ENCODE peak calls at places on chromosomes 13 and 19, in nine cellular contexts. D is upper lobe of right lung; R is neural crest cell; P is activated CD8-positive, alpha-beta memory T cell treated with anti-CD3 and anti-CD28 coated beads for 1 hour; N is cardiac muscle cell; Y is ELF-1; I is fibroblast of lung; Q is NCI-H1092; F is EL. B is an unnamed sample.
A peak's percentile ranks its signal among the peaks of the same experiment; 100 is the strongest.

GRCh38 chr13:51728972-51729371 is 75.0 kb downstream of the DHRS12 start:
- DNase-seq in D (no peak), R (no peak), P (no peak), N (peak; percentile 91), Y (no peak), I (peak; percentile 82), Q (no peak), F (peak; percentile 83), B (peak; percentile 81)

GRCh38 chr19:14775855-14776254 is 2.5 kb downstream of the ADGRE2 start:
- DNase-seq in D (peak; percentile 74), R (no peak), P (no peak), N (no peak), Y (peak; percentile 5), I (no peak), Q (no peak), F (no peak), B (no peak)

GRCh38 chr19:29155683-29156082 is 57.3 kb downstream of the UQCRFS1 start:
- DNase-seq in D (no peak), R (no peak), P (no peak), N (no peak), Y (no peak), I (no peak), Q (no peak), F (no peak), B (no peak)

GRCh38 chr13:82092312-82092711 is 1751.4 kb upstream of the SPRY2 start:
- DNase-seq in D (no peak), R (no peak), P (no peak), N (no peak), Y (no peak), I (no peak), Q (no peak), F (no peak), B (no peak)

GRCh38 chr13:64041296-64041695 is 2625.6 kb upstream of the PCDH20 start:
- DNase-seq in D (no peak), R (no peak), P (no peak), N (peak; percentile 1), Y (no peak), I (peak; percentile 52), Q (no peak), F (no peak), B (no peak)

GRCh38 chr13:105773887-105774538 is 761.4 kb downstream of the EFNB2 start:
- DNase-seq in D (no peak), R (no peak), P (no peak), N (peak; percentile 41), Y (peak; percentile 23), I (peak; percentile 30), Q (no peak), F (peak; percentile 39), B (no peak)

GRCh38 chr19:7699422-7700127 is 2.4 kb downstream of the FCER2 start:
- DNase-seq in D (no peak), R (no peak), P (no peak), N (no peak), Y (no peak), I (no peak), Q (no peak), F (no peak), B (peak; percentile 20)

GRCh38 chr19:46697142-46697960 is 19.6 kb downstream of the PRKD2 start:
- DNase-seq in D (peak; percentile 97), R (peak; percentile 84), P (no peak), N (peak; percentile 82), Y (peak; percentile 98), I (peak; percentile 71), Q (no peak), F (peak; percentile 18), B (peak; percentile 51)

GRCh38 chr19:31266731-31267130 is 82.5 kb downstream of the TSHZ3 start:
- DNase-seq in D (no peak), R (no peak), P (no peak), N (no peak), Y (no peak), I (no peak), Q (no peak), F (no peak), B (no peak)

GRCh38 chr19:16153582-16154336 is 10.3 kb downstream of the HSH2D start:
- DNase-seq in D (no peak), R (no peak), P (no peak), N (no peak), Y (peak; percentile 47), I (no peak), Q (no peak), F (no peak), B (no peak)

GRCh38 chr13:73303858-73304257 is 245.1 kb downstream of the KLF5 start:
- DNase-seq in D (no peak), R (no peak), P (no peak), N (no peak), Y (no peak), I (no peak), Q (no peak), F (peak; percentile 40), B (no peak)

GRCh38 chr13:90926459-90926858 is 421.0 kb upstream of the MIR17HG start:
- DNase-seq in D (no peak), R (no peak), P (no peak), N (peak; percentile 42), Y (no peak), I (no peak), Q (no peak), F (no peak), B (no peak)

GRCh38 chr19:51803529-51803928 is 8.6 kb downstream of the FPR3 start:
- DNase-seq in D (no peak), R (no peak), P (no peak), N (no peak), Y (no peak), I (no peak), Q (no peak), F (no peak), B (no peak)

GRCh38 chr19:13982773-13983172 is 23.3 kb downstream of the RFX1 start:
- DNase-seq in D (no peak), R (no peak), P (no peak), N (no peak), Y (no peak), I (no peak), Q (no peak), F (no peak), B (no peak)

GRCh38 chr19:50349277-50350057 is 16.0 kb downstream of the NAPSA start:
- DNase-seq in D (peak; percentile 29), R (no peak), P (no peak), N (no peak), Y (no peak), I (no peak), Q (no peak), F (no peak), B (no peak)

GRCh38 chr19:47066376-47067214 is 18.2 kb upstream of the TMEM160 start:
- DNase-seq in D (no peak), R (no peak), P (no peak), N (no peak), Y (no peak), I (no peak), Q (no peak), F (no peak), B (no peak)

GRCh38 chr19:30085394-30085793 is 143.4 kb downstream of the URI1 start:
- DNase-seq in D (peak; percentile 47), R (no peak), P (no peak), N (peak; percentile 11), Y (peak; percentile 41), I (no peak), Q (no peak), F (no peak), B (no peak)

GRCh38 chr19:38831142-38831605 is 420 bp downstream of the ECH1 start:
- DNase-seq in D (peak; percentile 92), R (peak; percentile 19), P (no peak), N (peak; percentile 96), Y (peak; percentile 94), I (peak; percentile 94), Q (no peak), F (peak; percentile 99), B (peak; percentile 81)

GRCh38 chr19:50178859-50179537 is 15.9 kb upstream of the IZUMO2 start:
- DNase-seq in D (no peak), R (no peak), P (no peak), N (no peak), Y (no peak), I (no peak), Q (no peak), F (peak; percentile 12), B (no peak)

GRCh38 chr13:22735381-22735995 is 445.3 kb upstream of the SGCG start:
- DNase-seq in D (no peak), R (no peak), P (no peak), N (peak; percentile 1), Y (peak; percentile 21), I (no peak), Q (no peak), F (no peak), B (no peak)

GRCh38 chr13:110379358-110379757 is 72.3 kb downstream of the COL4A2 start:
- DNase-seq in D (no peak), R (no peak), P (no peak), N (no peak), Y (no peak), I (no peak), Q (no peak), F (no peak), B (no peak)

GRCh38 chr19:17946965-17947784 is 14.4 kb downstream of the CCDC124 start:
- DNase-seq in D (no peak), R (peak; percentile 40), P (no peak), N (no peak), Y (no peak), I (no peak), Q (peak; percentile 34), F (no peak), B (no peak)

GRCh38 chr13:44918323-44919102 is 70.8 kb downstream of the NUFIP1 start:
- DNase-seq in D (peak; percentile 96), R (peak; percentile 81), P (peak; percentile 52), N (peak; percentile 98), Y (peak; percentile 98), I (peak; percentile 97), Q (peak; percentile 73), F (peak; percentile 98), B (peak; percentile 96)

GRCh38 chr13:32216281-32216680 is 98.9 kb downstream of the ZAR1L start:
- DNase-seq in D (no peak), R (no peak), P (no peak), N (no peak), Y (no peak), I (no peak), Q (no peak), F (no peak), B (no peak)

GRCh38 chr13:98998831-98999634 is 21.2 kb upstream of the DOCK9 start:
- DNase-seq in D (no peak), R (no peak), P (no peak), N (no peak), Y (no peak), I (peak; percentile 38), Q (no peak), F (peak; percentile 44), B (no peak)

GRCh38 chr19:35860818-35861639 is 4.3 kb downstream of the KIRREL2 start:
- DNase-seq in D (no peak), R (peak; percentile 78), P (no peak), N (peak; percentile 32), Y (peak; percentile 96), I (no peak), Q (no peak), F (no peak), B (no peak)

GRCh38 chr13:91708558-91708957 is 310.1 kb downstream of the GPC5 start:
- DNase-seq in D (no peak), R (no peak), P (no peak), N (no peak), Y (no peak), I (no peak), Q (no peak), F (no peak), B (no peak)

GRCh38 chr19:53977991-53978731 is 13.3 kb upstream of the CACNG6 start:
- DNase-seq in D (no peak), R (peak; percentile 70), P (no peak), N (peak; percentile 99), Y (peak; percentile 98), I (peak; percentile 69), Q (no peak), F (peak; percentile 86), B (peak; percentile 98)

GRCh38 chr19:48991823-48992570 is 1.1 kb downstream of the GYS1 start:
- DNase-seq in D (no peak), R (no peak), P (no peak), N (peak; percentile 86), Y (peak; percentile 77), I (peak; percentile 81), Q (no peak), F (peak; percentile 88), B (peak; percentile 84)

GRCh38 chr19:47495478-47496372 is 11.7 kb upstream of the KPTN start:
- DNase-seq in D (no peak), R (no peak), P (no peak), N (no peak), Y (no peak), I (no peak), Q (no peak), F (no peak), B (no peak)

GRCh38 chr13:27283906-27284523 is 13.4 kb downstream of the RASL11A start:
- DNase-seq in D (no peak), R (no peak), P (no peak), N (peak; percentile 44), Y (no peak), I (peak; percentile 66), Q (peak; percentile 16), F (peak; percentile 28), B (peak; percentile 41)